ENCODE peak calls at places on chromosomes 16 and 17, in four cellular contexts. X is HepG2, N is K562, S is GM12878. V is an unnamed sample.

GRCh38 chr16:19116711-19117449 is 3.1 kb downstream of the ITPRIPL2 start:
- DNase-seq in X (no peak), N (no peak), S (no peak), V (no peak)

GRCh38 chr17:61139219-61139618 is 260.4 kb upstream of the TBX2 start:
- DNase-seq in X (no peak), N (no peak), S (peak; percentile 77), V (no peak)

GRCh38 chr17:58557981-58558380 is 43.5 kb upstream of the MTMR4 start:
- DNase-seq in X (no peak), N (no peak), S (no peak), V (no peak)

GRCh38 chr17:32142857-32143524 is 689 bp downstream of the RHOT1 start:
- DNase-seq in X (peak; percentile 49), N (peak; percentile 84), S (no peak), V (peak; percentile 28)

GRCh38 chr17:72635034-72635654 is 457.3 kb downstream of the SLC39A11 start:
- DNase-seq in X (no peak), N (no peak), S (no peak), V (no peak)

GRCh38 chr17:61459968-61460718 is 7.9 kb downstream of the TBX4 start:
- DNase-seq in X (no peak), N (no peak), S (no peak), V (no peak)

GRCh38 chr16:4767872-4768548 is 1.0 kb upstream of the ZNF500 start:
- DNase-seq in X (no peak), N (no peak), S (peak; percentile 20), V (no peak)

GRCh38 chr16:1676661-1677060 is 1.4 kb upstream of the JPT2 start:
- DNase-seq in X (no peak), N (no peak), S (no peak), V (no peak)

GRCh38 chr16:17417740-17418139 is 53.0 kb downstream of the XYLT1 start:
- DNase-seq in X (no peak), N (no peak), S (no peak), V (no peak)

GRCh38 chr17:43976956-43977837 is 23.5 kb upstream of the PYY start:
- DNase-seq in X (no peak), N (no peak), S (no peak), V (no peak)

DNA sequence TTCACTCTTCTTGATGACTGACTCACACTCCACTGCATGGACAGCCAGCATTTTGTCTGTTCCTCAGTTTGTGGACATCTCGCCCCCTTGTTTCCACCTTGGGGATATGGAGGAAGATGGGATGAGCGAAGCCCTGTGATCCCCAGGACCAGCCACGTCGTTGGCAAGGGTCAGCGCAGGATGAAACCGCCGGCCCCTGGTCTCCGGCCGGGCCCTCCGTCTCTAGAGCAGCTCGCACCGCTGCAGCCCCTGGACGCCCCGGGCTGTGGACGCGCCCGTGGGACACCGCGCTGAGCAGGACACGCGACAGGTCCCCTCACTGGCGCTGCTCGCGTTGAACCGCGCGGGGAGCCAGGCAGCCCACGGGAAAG is 604 bp upstream of the ZC3H18 start:
- DNase-seq in X (peak; percentile 34), N (peak; percentile 55), S (no peak), V (no peak)
- TF ChIP-seq FOXK2 in X (no peak), N (no peak), S (no peak), V (no peak)

GRCh38 chr17:62892069-62892675 is 73.9 kb upstream of the TANC2 start:
- DNase-seq in X (no peak), N (no peak), S (no peak), V (no peak)
- TF ChIP-seq FOXK2 in X (no peak), N (no peak), S (no peak), V (no peak)

GRCh38 chr16:626787-627457 is 3.9 kb upstream of the WFIKKN1 start:
- DNase-seq in X (no peak), N (peak; percentile 54), S (no peak), V (no peak)
- TF ChIP-seq FOXK2 in X (no peak), N (no peak), S (no peak), V (no peak)

GRCh38 chr17:19717411-19717908 is 1.1 kb upstream of the SLC47A2 start:
- DNase-seq in X (no peak), N (no peak), S (no peak), V (no peak)

GRCh38 chr17:19718041-19718612 is 1.7 kb upstream of the SLC47A2 start:
- DNase-seq in X (no peak), N (no peak), S (no peak), V (no peak)

GRCh38 chr17:19719365-19720209 is 3.2 kb upstream of the SLC47A2 start:
- DNase-seq in X (no peak), N (no peak), S (no peak), V (no peak)

GRCh38 chr17:19720210-19720475 is 3.8 kb upstream of the SLC47A2 start:
- DNase-seq in X (no peak), N (no peak), S (no peak), V (no peak)

DNA sequence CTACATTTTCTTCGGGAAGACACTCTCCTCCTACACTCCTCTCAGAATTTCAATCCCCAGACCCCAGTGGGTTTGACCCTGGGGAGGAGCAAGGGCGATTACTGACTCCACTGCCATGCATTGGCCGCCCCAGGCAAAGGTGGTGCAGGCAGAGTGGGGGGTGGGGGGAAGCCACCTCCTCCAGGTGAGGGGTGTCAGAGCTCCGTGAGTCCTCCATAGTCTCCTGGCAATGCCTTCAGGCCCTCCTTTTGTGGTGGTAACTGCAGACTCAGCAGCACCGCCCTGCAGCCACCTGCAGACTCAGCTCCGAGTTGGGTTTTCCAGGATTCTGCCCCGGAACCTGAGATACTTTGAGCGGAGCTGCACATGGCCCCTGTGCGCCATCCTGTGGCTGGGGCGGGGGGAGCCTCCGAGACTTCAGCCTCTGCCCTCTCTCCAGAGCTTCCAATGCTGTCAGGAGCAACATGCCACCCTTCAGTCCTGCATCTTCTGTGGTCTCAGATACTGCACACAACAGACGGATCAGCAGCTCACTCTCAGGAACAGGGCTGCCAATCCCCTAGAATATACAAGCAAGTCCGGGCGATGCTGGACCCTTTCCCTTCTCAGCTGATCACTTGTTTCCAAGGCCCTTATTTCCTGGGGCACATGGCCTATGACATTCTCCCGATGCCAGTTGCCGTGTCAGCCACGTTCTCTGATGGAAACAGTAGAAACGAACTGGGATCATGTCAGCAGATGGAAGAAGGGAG is 2.4 kb upstream of the SLC47A2 start:
- DNase-seq in X (peak; percentile 38), N (peak; percentile 16), S (no peak), V (peak; percentile 48)
- TF ChIP-seq FOXK2 in X (no peak), N (no peak), S (no peak), V (no peak)